ENCODE peak calls at places on chromosome 1, in six cellular contexts. O is kidney epithelial cell, V is uterus, U is AG09309, E is suprapubic skin, P is HL-60. T is an unnamed sample.

GRCh38 chr1:159924025-159924790 is 1.1 kb downstream of the TAGLN2 start:
- DNase-seq in O (peak; percentile 55), V (peak; percentile 93), P (peak; percentile 33), E (peak; percentile 96), U (peak; percentile 66), T (no peak)

GRCh38 chr1:37923551-37923889 is 23.3 kb downstream of the INPP5B start:
- DNase-seq in O (no peak), P (no peak), E (no peak), U (no peak), V (no peak), T (no peak)

GRCh38 chr1:193707271-193708015 is 521.0 kb upstream of the B3GALT2 start:
- DNase-seq in U (no peak), E (no peak), O (peak; percentile 7), P (no peak), V (no peak), T (no peak)

GRCh38 chr1:101587749-101588148 is 350.9 kb downstream of the S1PR1 start:
- DNase-seq in P (no peak), O (no peak), E (no peak), V (peak; percentile 25), U (no peak), T (peak; percentile 27)

GRCh38 chr1:228394571-228395394 is 11.9 kb downstream of the TRIM11 start:
- DNase-seq in U (no peak), V (no peak), P (no peak), O (no peak), E (peak; percentile 74), T (no peak)

GRCh38 chr1:234877761-234878160 is 250.9 kb downstream of the TOMM20 start:
- DNase-seq in P (no peak), E (no peak), V (no peak), O (no peak), U (no peak), T (no peak)

GRCh38 chr1:97457446-97458089 is 463.3 kb downstream of the DPYD start:
- DNase-seq in P (no peak), V (no peak), E (no peak), U (no peak), O (no peak), T (peak; percentile 6)

GRCh38 chr1:1123581-1124507 is 8.0 kb upstream of the C1orf159 start:
- DNase-seq in O (no peak), P (peak; percentile 43), V (no peak), U (no peak), E (no peak), T (no peak)

GRCh38 chr1:202586018-202586821 is 124.0 kb downstream of the SYT2 start:
- DNase-seq in U (no peak), E (no peak), O (no peak), V (no peak), P (peak; percentile 73), T (no peak)

GRCh38 chr1:37951783-37952624 is 5.2 kb upstream of the INPP5B start:
- DNase-seq in E (no peak), V (no peak), P (no peak), U (no peak), O (no peak), T (no peak)

GRCh38 chr1:62433861-62434611 is 2.8 kb upstream of the USP1 start:
- DNase-seq in O (no peak), E (no peak), U (no peak), P (no peak), V (no peak), T (no peak)
- TF ChIP-seq CTCF in O (peak; percentile 10), E (no peak), U (peak; percentile 26), P (no peak), V (no peak), T (peak; percentile 9)

DNA sequence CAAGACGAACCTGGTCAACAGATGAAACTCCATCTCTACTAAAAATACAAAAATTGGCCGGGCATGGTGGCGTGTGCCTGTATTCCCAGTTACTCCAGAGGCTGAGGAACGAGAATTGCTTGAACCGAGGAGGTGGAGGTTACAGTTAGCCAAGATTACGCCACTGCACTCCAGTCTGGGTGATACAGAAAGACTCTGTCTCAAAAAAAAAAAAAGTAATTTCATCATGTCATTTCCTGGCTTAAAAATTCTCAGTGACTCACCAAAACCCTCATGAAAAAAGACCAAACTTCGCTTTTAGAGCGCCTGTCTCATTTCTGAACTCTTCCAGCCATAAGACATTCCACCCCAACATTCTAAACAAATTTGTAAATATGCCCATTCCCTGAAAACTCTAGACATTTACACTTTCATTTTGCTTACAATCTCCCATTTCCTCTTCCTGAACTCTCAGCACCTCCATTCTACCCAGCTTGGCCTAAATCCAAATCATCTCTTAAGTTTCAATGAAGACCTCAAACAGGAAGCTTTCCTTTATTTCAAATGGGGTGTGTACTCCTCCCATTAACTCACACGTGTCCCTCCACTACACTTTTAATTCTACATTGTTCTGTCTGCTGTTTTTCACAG is 50.5 kb upstream of the PRRC2C start:
- DNase-seq in U (peak; percentile 21), P (peak; percentile 55), E (no peak), V (peak; percentile 62), O (no peak), T (peak; percentile 73)
- H3K4me3 ChIP-seq in U (no peak overlapping the region), P (peak overlapping the region; percentile 9), E (no peak overlapping the region), V (no peak overlapping the region), O (no peak overlapping the region), T (no peak overlapping the region)

DNA sequence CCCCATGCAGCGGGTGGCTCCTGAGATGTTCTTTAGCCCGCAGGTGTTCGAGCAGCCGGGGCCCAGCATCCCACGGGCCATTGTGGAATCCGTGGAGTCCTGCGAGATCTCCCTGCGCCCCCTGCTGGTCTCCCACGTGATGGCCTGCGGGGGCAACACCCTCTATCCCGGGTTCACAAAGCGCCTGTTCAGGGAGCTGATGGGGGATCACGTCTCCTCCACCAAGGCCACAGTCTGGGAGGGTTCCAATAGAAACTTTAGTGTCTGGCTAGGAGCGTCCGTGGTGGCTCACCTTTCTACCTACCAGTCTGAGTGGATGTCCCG is 71.0 kb downstream of the ACTL8 start:
- DNase-seq in U (no peak), O (no peak), P (peak; percentile 6), E (peak; percentile 65), V (no peak), T (no peak)
- TF ChIP-seq CTCF in U (peak; percentile 86), O (peak; percentile 64), P (no peak), E (peak; percentile 29), V (no peak), T (peak; percentile 85)

DNA sequence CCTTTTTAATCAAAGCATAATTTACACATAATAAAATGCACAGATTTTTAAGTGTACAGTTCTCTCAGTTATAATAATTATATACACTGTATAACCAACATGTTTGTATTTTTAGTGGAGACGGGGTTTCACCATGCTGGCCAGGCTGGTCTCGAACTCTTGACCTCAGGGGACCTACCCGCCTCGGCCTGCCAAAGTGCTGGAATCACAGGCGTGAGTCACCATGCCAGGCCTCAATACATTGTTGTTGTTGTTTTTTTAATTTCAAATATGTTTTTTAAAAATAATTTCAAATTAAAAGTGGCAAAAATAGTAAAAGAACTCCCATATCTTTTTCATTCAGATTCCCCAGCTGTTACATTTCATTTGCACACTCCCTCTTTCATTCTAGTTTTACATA is 19.1 kb upstream of the RD3 start:
- DNase-seq in E (no peak), U (no peak), O (no peak), V (no peak), P (no peak), T (no peak)
- H3K4me3 ChIP-seq in E (no peak overlapping the region), U (no peak overlapping the region), O (no peak overlapping the region), V (no peak overlapping the region), P (no peak overlapping the region), T (no peak overlapping the region)

DNA sequence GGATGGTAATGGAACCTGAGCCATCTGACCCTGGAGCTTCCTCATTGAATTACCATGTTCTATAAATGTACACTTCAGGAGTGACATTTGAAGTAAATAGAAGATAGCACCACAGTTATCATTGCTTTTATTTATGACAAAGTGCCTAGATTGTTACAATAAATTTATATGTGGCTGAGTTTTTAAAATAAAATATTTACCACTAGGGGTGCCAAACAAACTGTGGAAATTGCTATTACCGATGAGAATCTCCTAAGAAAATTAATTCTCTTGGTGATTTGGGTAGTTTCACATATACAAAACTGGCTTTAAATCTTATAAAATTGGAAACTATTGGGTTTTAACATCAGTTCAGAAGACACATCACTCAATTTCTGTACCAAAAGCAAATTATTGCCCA is 1.4 kb upstream of the TNR start:
- DNase-seq in O (no peak), P (no peak), V (no peak), E (no peak), U (no peak), T (no peak)
- TF ChIP-seq CTCF in O (no peak), P (no peak), V (no peak), E (no peak), U (no peak), T (peak; percentile 42)

GRCh38 chr1:230091473-230092231 is 24.6 kb downstream of the GALNT2 start:
- DNase-seq in V (no peak), E (no peak), O (no peak), P (no peak), U (no peak), T (no peak)
- H3K4me3 ChIP-seq in V (no peak overlapping the region), E (no peak overlapping the region), O (no peak overlapping the region), P (no peak overlapping the region), U (no peak overlapping the region), T (no peak overlapping the region)